ENCODE peak calls at places on chromosome 2, in nine cellular contexts. A is naive thymus-derived CD4-positive, alpha-beta T cell; Y is right cardiac atrium; N is small intestine; Z is IMR-90; S is aorta; Q is stomach; O is tibial artery; C is HCT116. F is an unnamed sample. For H3K9me3, the result is how much of the 10 kb centered on the place peaks cover.

GRCh38 chr2:221501210-221501882 is 70.8 kb downstream of the EPHA4 start:
- DNase-seq in A (no peak), Y (no peak), N (no peak), Z (peak), S (no peak), Q (no peak), O (no peak), C (no peak), F (peak)

GRCh38 chr2:114661926-114662670 is 219.7 kb downstream of the DPP10 start:
- DNase-seq in A (no peak), Y (peak), N (peak), Z (no peak), S (peak), Q (no peak), O (peak), C (no peak), F (peak)

GRCh38 chr2:235921508-235922260 is 246.5 kb downstream of the GBX2 start:
- DNase-seq in A (no peak), Y (no peak), N (no peak), Z (no peak), S (no peak), Q (no peak), O (no peak), C (no peak), F (no peak)

GRCh38 chr2:153101187-153101586 is 377.4 kb downstream of the RPRM start:
- DNase-seq in A (no peak), Y (no peak), N (no peak), Z (no peak), S (no peak), Q (no peak), O (no peak), C (no peak), F (no peak)

GRCh38 chr2:75484840-75485239 is 75.9 kb downstream of the EVA1A start:
- DNase-seq in A (no peak), Y (no peak), N (no peak), Z (no peak), S (no peak), Q (no peak), O (no peak), C (no peak), F (no peak)

GRCh38 chr2:220899492-220899891 is 672.6 kb downstream of the EPHA4 start:
- DNase-seq in A (no peak), Y (no peak), N (no peak), Z (no peak), S (no peak), Q (no peak), O (no peak), C (no peak), F (no peak)

GRCh38 chr2:230306474-230306873 is 20.5 kb upstream of the SP140L start:
- DNase-seq in A (no peak), Y (no peak), N (no peak), Z (no peak), S (no peak), Q (no peak), O (no peak), C (no peak), F (no peak)

GRCh38 chr2:235460548-235461047 is 33.2 kb upstream of the AGAP1 start:
- DNase-seq in A (no peak), Y (no peak), N (no peak), Z (no peak), S (no peak), Q (no peak), O (no peak), C (no peak), F (no peak)

GRCh38 chr2:17303054-17303453 is 215.2 kb downstream of the RAD51AP2 start:
- DNase-seq in A (no peak), Y (no peak), N (no peak), Z (peak), S (no peak), Q (no peak), O (no peak), C (no peak), F (peak)

GRCh38 chr2:65574911-65575444 is 142.6 kb upstream of the SPRED2 start:
- DNase-seq in A (no peak), Y (no peak), N (no peak), Z (no peak), S (no peak), Q (no peak), O (no peak), C (no peak), F (no peak)

GRCh38 chr2:150192701-150193100 is 294.8 kb downstream of the RND3 start:
- DNase-seq in A (no peak), Y (no peak), N (no peak), Z (no peak), S (no peak), Q (no peak), O (no peak), C (no peak), F (no peak)

GRCh38 chr2:241894681-241895426 is 25.3 kb downstream of the RTP5 start:
- DNase-seq in A (no peak), Y (no peak), N (no peak), Z (no peak), S (peak), Q (peak), O (peak), C (no peak), F (no peak)

GRCh38 chr2:62265116-62265515 is 69.2 kb downstream of the B3GNT2 start:
- DNase-seq in A (no peak), Y (no peak), N (no peak), Z (no peak), S (no peak), Q (no peak), O (no peak), C (no peak), F (no peak)

GRCh38 chr2:105407946-105408743 is 9.3 kb upstream of the FHL2 start:
- DNase-seq in A (no peak), Y (no peak), N (no peak), Z (no peak), S (no peak), Q (no peak), O (no peak), C (no peak), F (no peak)

GRCh38 chr2:189363559-189363958 is 77.7 kb upstream of the WDR75 start:
- DNase-seq in A (no peak), Y (no peak), N (peak), Z (peak), S (no peak), Q (no peak), O (no peak), C (peak), F (peak)

GRCh38 chr2:234770081-234770506 is 181.7 kb upstream of the SH3BP4 start:
- DNase-seq in A (no peak), Y (peak), N (no peak), Z (peak), S (no peak), Q (no peak), O (no peak), C (no peak), F (peak)

GRCh38 chr2:237907144-237907543 is 47.7 kb downstream of the RAMP1 start:
- DNase-seq in A (no peak), Y (no peak), N (no peak), Z (no peak), S (no peak), Q (no peak), O (no peak), C (no peak), F (no peak)

GRCh38 chr2:163682695-163683094 is 53.1 kb downstream of the FIGN start:
- DNase-seq in A (no peak), Y (no peak), N (no peak), Z (peak), S (no peak), Q (no peak), O (no peak), C (no peak), F (peak)

GRCh38 chr2:23533014-23533730 is 148.2 kb downstream of the KLHL29 start:
- DNase-seq in A (no peak), Y (peak), N (no peak), Z (no peak), S (no peak), Q (no peak), O (no peak), C (no peak), F (no peak)

GRCh38 chr2:82675186-82675585 is 1783.9 kb downstream of the SUCLG1 start:
- DNase-seq in A (no peak), Y (no peak), N (no peak), Z (no peak), S (no peak), Q (no peak), O (no peak), C (no peak), F (no peak)

DNA sequence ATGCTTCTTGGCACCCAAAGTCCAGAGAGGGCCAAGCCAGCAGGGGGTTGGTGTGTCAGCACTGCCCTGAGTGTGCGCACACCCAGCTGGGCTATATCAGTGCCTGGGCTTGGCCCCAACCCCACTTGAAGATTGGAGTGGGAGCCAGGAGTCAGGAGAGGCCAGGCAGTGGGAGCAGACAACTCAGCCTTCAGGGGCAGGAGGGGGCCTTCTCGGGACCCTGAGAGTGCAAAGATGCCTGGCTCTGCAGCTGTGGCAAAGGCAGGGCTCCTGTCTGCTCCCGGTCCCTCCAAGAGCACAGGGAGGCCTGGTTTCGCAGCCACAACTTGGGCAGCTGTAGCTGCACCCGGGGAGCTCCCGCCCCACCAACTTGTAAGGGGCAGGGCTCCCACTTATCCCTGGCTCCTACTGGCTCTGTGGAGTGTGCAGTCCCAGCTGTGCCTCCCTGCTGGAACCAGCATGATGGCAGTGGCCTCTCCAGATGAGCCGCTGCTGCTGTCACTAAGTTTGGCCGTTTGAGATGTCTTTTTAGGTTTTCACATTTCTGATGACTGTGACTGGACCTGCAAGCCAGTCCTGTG is 148.7 kb upstream of the HS6ST1 start:
- DNase-seq in A (no peak), Y (peak), N (no peak), Z (no peak), S (no peak), Q (no peak), O (no peak), C (no peak), F (peak)
- H3K9me3 ChIP-seq in A (under half), Y (under half), N (under half), Z (under half), S (under half), Q (under half), O (under half), C (under half), F (under half)

GRCh38 chr2:108835038-108835437 is 48.5 kb downstream of the CCDC138 start:
- DNase-seq in A (no peak), Y (no peak), N (no peak), Z (no peak), S (no peak), Q (no peak), O (no peak), C (no peak), F (no peak)
- H3K9me3 ChIP-seq in A (under half), Y (under half), N (under half), Z (under half), S (under half), Q (under half), O (under half), C (under half), F (under half)

GRCh38 chr2:205357732-205358131 is 324.6 kb upstream of the NRP2 start:
- DNase-seq in A (no peak), Y (no peak), N (no peak), Z (no peak), S (no peak), Q (no peak), O (no peak), C (no peak), F (no peak)

GRCh38 chr2:205364261-205364660 is 318.0 kb upstream of the NRP2 start:
- DNase-seq in A (no peak), Y (no peak), N (no peak), Z (no peak), S (no peak), Q (no peak), O (no peak), C (no peak), F (no peak)

GRCh38 chr2:205361970-205362369 is 320.3 kb upstream of the NRP2 start:
- DNase-seq in A (no peak), Y (no peak), N (no peak), Z (no peak), S (no peak), Q (no peak), O (no peak), C (no peak), F (no peak)

GRCh38 chr2:205358351-205358815 is 323.9 kb upstream of the NRP2 start:
- DNase-seq in A (no peak), Y (no peak), N (no peak), Z (peak), S (no peak), Q (no peak), O (no peak), C (no peak), F (peak)

DNA sequence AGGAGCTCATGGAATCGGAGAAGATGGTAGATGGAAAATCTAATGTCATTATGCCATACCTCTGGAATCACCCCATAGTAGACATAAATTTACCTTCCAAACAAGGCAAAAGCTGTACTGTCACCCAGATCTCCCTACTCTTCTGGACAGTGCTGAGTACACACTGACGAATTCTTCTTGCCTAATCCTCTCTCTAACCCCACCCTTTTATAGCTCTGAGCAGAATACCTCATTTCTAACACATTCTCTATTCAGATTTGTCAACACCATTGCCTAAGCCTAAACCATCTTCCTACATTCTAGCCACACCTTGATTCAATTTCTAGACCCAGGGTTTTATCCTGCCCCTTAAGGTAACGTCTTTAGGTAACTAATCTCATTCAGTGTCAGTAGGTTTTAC is 321.0 kb upstream of the NRP2 start:
- DNase-seq in A (no peak), Y (no peak), N (no peak), Z (no peak), S (no peak), Q (no peak), O (no peak), C (no peak), F (peak)
- H3K9me3 ChIP-seq in A (under half), Y (under half), N (under half), Z (under half), S (under half), Q (under half), O (under half), C (under half), F (under half)

GRCh38 chr2:57828221-57828620 is 218.4 kb upstream of the VRK2 start:
- DNase-seq in A (no peak), Y (no peak), N (no peak), Z (no peak), S (no peak), Q (no peak), O (no peak), C (no peak), F (no peak)
- H3K9me3 ChIP-seq in A (under half), Y (under half), N (under half), Z (under half), S (under half), Q (under half), O (under half), C (under half), F (under half)

GRCh38 chr2:219356834-219357233 is 24.3 kb upstream of the RESP18 start:
- DNase-seq in A (no peak), Y (no peak), N (no peak), Z (no peak), S (no peak), Q (no peak), O (no peak), C (no peak), F (no peak)

GRCh38 chr2:219362524-219363164 is 25.1 kb downstream of the DNPEP start:
- DNase-seq in A (no peak), Y (peak), N (no peak), Z (peak), S (no peak), Q (no peak), O (peak), C (no peak), F (peak)

GRCh38 chr2:219358170-219359075 is 25.9 kb upstream of the RESP18 start:
- DNase-seq in A (no peak), Y (peak), N (no peak), Z (no peak), S (peak), Q (no peak), O (no peak), C (no peak), F (peak)

GRCh38 chr2:219362072-219362471 is 25.6 kb downstream of the DNPEP start:
- DNase-seq in A (no peak), Y (no peak), N (no peak), Z (no peak), S (no peak), Q (no peak), O (no peak), C (no peak), F (no peak)
- H3K9me3 ChIP-seq in A (under half), Y (under half), N (under half), Z (under half), S (under half), Q (under half), O (under half), C (under half), F (under half)

GRCh38 chr2:207938415-207938814 is 86.9 kb downstream of the PLEKHM3 start:
- DNase-seq in A (no peak), Y (no peak), N (no peak), Z (no peak), S (no peak), Q (no peak), O (no peak), C (no peak), F (no peak)
- H3K9me3 ChIP-seq in A (under half), Y (under half), N (under half), Z (under half), S (under half), Q (under half), O (under half), C (under half), F (under half)

DNA sequence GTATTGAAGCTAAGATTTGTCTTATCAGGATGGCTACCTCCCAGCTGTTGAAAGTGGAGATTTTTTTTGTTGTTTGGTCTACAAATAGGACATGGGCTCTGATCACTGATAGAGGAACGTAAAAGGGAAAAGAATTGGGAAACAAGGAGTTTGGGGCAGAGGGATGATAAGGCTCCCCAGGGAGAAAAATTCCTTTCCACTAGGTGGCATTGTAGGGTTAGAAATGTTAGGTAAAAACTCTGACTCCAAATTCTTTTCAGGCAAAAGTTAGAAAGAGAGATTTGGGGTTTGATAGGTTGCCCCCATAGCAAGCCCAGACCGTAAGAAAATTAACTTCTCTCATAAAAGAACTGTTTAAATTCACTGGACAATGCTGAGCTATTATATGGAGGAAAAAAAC is 19.8 kb downstream of the CMPK2 start:
- DNase-seq in A (no peak), Y (no peak), N (no peak), Z (no peak), S (no peak), Q (no peak), O (no peak), C (no peak), F (no peak)
- H3K9me3 ChIP-seq in A (half or more), Y (under half), N (under half), Z (under half), S (under half), Q (under half), O (half or more), C (under half), F (under half)

GRCh38 chr2:601387-601698 is 75.9 kb downstream of the TMEM18 start:
- DNase-seq in A (no peak), Y (no peak), N (no peak), Z (no peak), S (peak), Q (no peak), O (no peak), C (no peak), F (no peak)

GRCh38 chr2:599601-600000 is 77.6 kb downstream of the TMEM18 start:
- DNase-seq in A (no peak), Y (peak), N (no peak), Z (no peak), S (peak), Q (no peak), O (no peak), C (no peak), F (no peak)

GRCh38 chr2:601806-602455 is 75.3 kb downstream of the TMEM18 start:
- DNase-seq in A (no peak), Y (no peak), N (no peak), Z (no peak), S (peak), Q (no peak), O (no peak), C (no peak), F (no peak)

GRCh38 chr2:602571-603366 is 74.4 kb downstream of the TMEM18 start:
- DNase-seq in A (no peak), Y (no peak), N (no peak), Z (no peak), S (peak), Q (no peak), O (no peak), C (peak), F (no peak)

DNA sequence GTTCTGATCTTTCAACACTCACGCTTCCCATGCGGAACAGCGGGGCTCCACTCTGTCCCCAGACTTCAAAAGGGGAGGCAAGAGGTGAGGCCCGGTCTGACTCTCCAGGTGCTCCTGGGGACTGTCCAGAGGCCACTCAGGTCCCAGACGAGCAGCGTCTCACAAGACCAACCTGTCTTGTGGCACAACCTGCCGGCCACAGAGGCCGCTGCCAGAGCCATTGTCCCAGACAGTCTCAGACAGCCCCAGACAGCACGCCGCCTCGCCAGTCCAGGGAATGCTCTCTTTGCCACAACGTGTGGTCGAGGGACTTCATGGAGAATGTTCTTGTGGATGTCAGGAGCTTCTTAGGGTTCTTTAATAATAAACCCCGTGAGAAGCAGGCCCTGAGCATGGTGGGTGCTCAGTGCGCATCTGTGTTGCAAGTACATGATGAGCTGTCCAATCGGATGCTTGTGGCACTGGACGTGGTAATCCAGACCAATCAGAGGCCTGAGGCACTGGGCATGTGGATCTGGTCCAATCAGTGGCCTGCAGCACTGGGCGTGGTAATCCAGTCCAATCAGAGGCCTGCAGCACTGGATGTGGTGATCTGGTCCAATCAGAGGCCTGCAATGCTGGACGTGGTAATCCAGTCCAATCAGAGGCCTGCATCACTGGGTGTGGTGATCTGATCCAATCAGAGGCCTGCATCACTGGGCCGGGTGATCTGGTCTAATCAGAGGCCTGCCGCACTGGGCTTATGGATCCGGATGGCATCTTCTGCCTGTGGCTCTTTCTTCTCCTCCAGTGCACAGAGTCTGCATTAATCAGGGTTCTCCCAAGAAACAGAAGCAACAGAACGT is 76.4 kb downstream of the TMEM18 start:
- DNase-seq in A (no peak), Y (no peak), N (no peak), Z (no peak), S (peak), Q (no peak), O (no peak), C (no peak), F (no peak)
- H3K9me3 ChIP-seq in A (under half), Y (under half), N (under half), Z (under half), S (under half), Q (under half), O (under half), C (under half), F (under half)

F was measured in GM23248.